ENCODE peak calls at places on chromosomes 2 and 18, in six cellular contexts. P, X, S, E, H and K are unnamed samples.

GRCh38 chr2:38039111-38039510 is 36.8 kb downstream of the CYP1B1 start:
- DNase-seq in P (no peak), X (no peak), H (peak; percentile 74), E (no peak), S (peak; percentile 19), K (no peak)

GRCh38 chr2:74690571-74690970 is 36.5 kb downstream of the SEMA4F start:
- DNase-seq in S (peak; percentile 71), E (peak; percentile 30), H (peak; percentile 81), P (peak; percentile 73), X (peak; percentile 41), K (peak; percentile 18)

GRCh38 chr2:204901591-204901990 is 356.3 kb downstream of the PARD3B start:
- DNase-seq in E (no peak), X (no peak), P (no peak), S (no peak), H (no peak), K (no peak)

GRCh38 chr18:79043288-79043687 is 25.9 kb upstream of the ATP9B start:
- DNase-seq in H (no peak), P (peak; percentile 25), E (no peak), S (no peak), X (no peak), K (no peak)

GRCh38 chr2:234853739-234854138 is 98.1 kb upstream of the SH3BP4 start:
- DNase-seq in S (peak; percentile 19), H (no peak), P (no peak), E (no peak), X (no peak), K (no peak)

GRCh38 chr2:28155627-28156026 is 237.0 kb upstream of the FOSL2 start:
- DNase-seq in X (no peak), P (peak; percentile 50), H (no peak), S (no peak), E (no peak), K (no peak)

GRCh38 chr18:51425475-51425874 is 228.0 kb upstream of the MEX3C start:
- DNase-seq in X (no peak), H (no peak), P (no peak), E (no peak), S (no peak), K (no peak)

GRCh38 chr2:153059338-153060052 is 341.1 kb downstream of the ARL6IP6 start:
- DNase-seq in E (no peak), H (no peak), X (no peak), S (no peak), P (peak; percentile 43), K (no peak)

GRCh38 chr18:12376034-12376717 is 851 bp downstream of the AFG3L2 start:
- DNase-seq in E (peak; percentile 38), X (no peak), P (peak; percentile 39), H (peak; percentile 20), S (no peak), K (no peak)

GRCh38 chr2:25063876-25064660 is 22.2 kb downstream of the EFR3B start:
- DNase-seq in P (no peak), X (no peak), H (no peak), S (no peak), E (no peak), K (no peak)

GRCh38 chr2:207743514-207743913 is 26.2 kb downstream of the FZD5 start:
- DNase-seq in S (no peak), P (no peak), X (no peak), H (no peak), E (no peak), K (no peak)

GRCh38 chr2:168245074-168245825 is 2.1 kb downstream of the STK39 start:
- DNase-seq in S (no peak), E (no peak), X (no peak), H (peak; percentile 15), P (no peak), K (no peak)

GRCh38 chr18:4444306-4444705 is 10.8 kb downstream of the DLGAP1 start:
- DNase-seq in P (peak; percentile 52), X (no peak), H (no peak), E (no peak), S (no peak), K (no peak)

GRCh38 chr2:53231908-53232307 is 535.7 kb upstream of the CHAC2 start:
- DNase-seq in H (no peak), S (no peak), P (no peak), X (no peak), E (no peak), K (no peak)

GRCh38 chr18:21955757-21956652 is 213.4 kb upstream of the GATA6 start:
- DNase-seq in S (peak; percentile 60), H (peak; percentile 82), E (peak; percentile 56), X (peak; percentile 33), P (peak; percentile 87), K (no peak)

GRCh38 chr2:200765139-200765951 is 46.4 kb upstream of the BZW1 start:
- DNase-seq in P (no peak), X (peak; percentile 81), E (no peak), H (peak; percentile 88), S (peak; percentile 98), K (no peak)

DNA sequence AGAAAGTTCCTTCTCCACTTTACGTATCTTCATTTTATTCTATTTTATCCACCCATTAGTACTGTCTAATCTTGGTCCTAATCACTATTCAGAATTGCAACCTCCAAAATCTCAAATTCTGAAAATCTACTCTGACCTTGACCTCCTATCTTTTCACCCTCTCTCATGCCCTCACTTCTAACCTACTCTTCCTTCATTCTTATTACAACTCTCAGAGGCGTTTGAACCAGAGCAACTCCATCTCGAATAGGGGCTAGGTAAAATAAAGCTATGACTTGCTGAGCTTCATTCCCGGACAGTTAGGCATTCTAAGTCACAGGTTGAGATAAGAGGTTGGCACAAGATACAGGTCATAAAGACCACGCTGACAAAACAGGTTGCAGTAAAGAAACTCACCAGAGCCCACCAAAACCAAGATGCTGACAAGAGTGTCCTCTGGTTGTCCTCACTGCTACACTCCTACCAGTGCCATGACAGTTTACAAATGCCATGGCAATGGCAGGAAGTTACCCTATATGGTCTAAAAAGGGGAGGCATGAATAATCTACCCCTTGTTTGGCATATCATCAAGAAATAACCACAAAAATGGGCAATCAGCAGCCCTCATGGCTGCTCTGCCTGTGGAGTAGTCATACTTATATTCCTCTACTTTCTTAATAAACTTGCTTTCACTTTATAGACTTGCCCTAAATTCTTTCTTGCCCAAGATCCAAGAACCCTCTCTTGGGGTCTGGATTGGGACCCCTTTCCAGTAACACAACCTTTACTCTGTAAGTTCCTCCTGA is 11.4 kb downstream of the CCDC88A start:
- DNase-seq in P (no peak), X (no peak), H (peak; percentile 68), S (peak; percentile 49), E (no peak), K (no peak)
- H3K4me3 ChIP-seq in P (no peak overlapping the region), X (no peak overlapping the region), H (no peak overlapping the region), S (peak overlapping the region; percentile 31), E (no peak overlapping the region), K (no peak overlapping the region)

GRCh38 chr2:118325556-118325955 is 237.3 kb downstream of the INSIG2 start:
- DNase-seq in E (no peak), H (no peak), X (no peak), S (no peak), P (no peak), K (no peak)

GRCh38 chr2:118322381-118322780 is 234.1 kb downstream of the INSIG2 start:
- DNase-seq in E (no peak), X (no peak), P (no peak), S (no peak), H (peak; percentile 3), K (no peak)

GRCh38 chr2:118320640-118321039 is 232.4 kb downstream of the INSIG2 start:
- DNase-seq in P (peak; percentile 28), H (no peak), X (no peak), S (no peak), E (no peak), K (no peak)

GRCh38 chr2:118319271-118319684 is 231.0 kb downstream of the INSIG2 start:
- DNase-seq in H (no peak), P (no peak), E (no peak), S (no peak), X (no peak), K (no peak)

GRCh38 chr2:118321436-118322100 is 233.3 kb downstream of the INSIG2 start:
- DNase-seq in P (no peak), E (no peak), S (no peak), H (no peak), X (no peak), K (peak; percentile 70)
- TF ChIP-seq CTCF in P (no peak), E (no peak), S (no peak), H (no peak), X (no peak), K (peak; percentile 70)

GRCh38 chr2:95347681-95348608 is 50.8 kb downstream of the KCNIP3 start:
- DNase-seq in X (no peak), S (no peak), E (no peak), P (no peak), H (no peak), K (no peak)

GRCh38 chr2:95348609-95349567 is 51.7 kb downstream of the KCNIP3 start:
- DNase-seq in H (peak; percentile 50), S (peak; percentile 43), X (no peak), P (peak; percentile 29), E (no peak), K (no peak)

GRCh38 chr2:95346236-95346737 is 49.1 kb downstream of the KCNIP3 start:
- DNase-seq in H (peak; percentile 80), X (no peak), E (no peak), P (peak; percentile 64), S (peak; percentile 29), K (no peak)

GRCh38 chr2:95345415-95346235 is 48.5 kb downstream of the KCNIP3 start:
- DNase-seq in E (peak; percentile 69), S (peak; percentile 73), P (peak; percentile 90), H (peak; percentile 92), X (peak; percentile 20), K (peak; percentile 15)

GRCh38 chr2:95346738-95347671 is 49.9 kb downstream of the KCNIP3 start:
- DNase-seq in E (no peak), S (no peak), P (peak; percentile 34), H (peak; percentile 34), X (no peak), K (no peak)
- H3K4me3 ChIP-seq in E (peak overlapping the region; percentile 27), S (peak overlapping the region; percentile 52), P (no peak overlapping the region), H (peak overlapping the region; percentile 2), X (peak overlapping the region; percentile 41), K (no peak overlapping the region)

DNA sequence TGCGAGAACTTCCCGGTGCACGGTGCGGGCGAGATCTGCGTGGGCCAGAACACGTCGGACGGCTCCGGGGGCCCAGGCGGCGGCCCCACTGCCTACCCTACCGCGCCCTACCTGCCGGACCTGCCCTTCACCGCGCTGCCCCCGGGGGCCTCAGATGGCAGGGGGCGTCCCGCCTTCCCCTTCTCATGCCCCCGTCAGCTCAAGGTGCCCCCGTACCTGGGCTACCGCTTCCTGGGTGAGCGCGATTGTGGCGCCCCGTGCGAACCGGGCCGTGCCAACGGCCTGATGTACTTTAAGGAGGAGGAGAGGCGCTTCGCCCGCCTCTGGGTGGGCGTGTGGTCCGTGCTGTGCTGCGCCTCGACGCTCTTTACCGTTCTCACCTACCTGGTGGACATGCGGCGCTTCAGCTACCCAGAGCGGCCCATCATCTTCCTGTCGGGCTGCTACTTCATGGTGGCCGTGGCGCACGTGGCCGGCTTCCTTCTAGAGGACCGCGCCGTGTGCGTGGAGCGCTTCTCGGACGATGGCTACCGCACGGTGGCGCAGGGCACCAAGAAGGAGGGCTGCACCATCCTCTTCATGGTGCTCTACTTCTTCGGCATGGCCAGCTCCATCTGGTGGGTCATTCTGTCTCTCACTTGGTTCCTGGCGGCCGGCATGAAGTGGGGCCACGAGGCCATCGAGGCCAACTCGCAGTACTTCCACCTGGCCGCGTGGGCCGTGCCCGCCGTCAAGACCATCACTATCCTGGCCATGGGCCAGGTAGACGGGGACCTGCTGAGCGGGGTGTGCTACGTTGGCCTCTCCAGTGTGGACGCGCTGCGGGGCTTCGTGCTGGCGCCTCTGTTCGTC is 1.7 kb downstream of the FZD7 start:
- DNase-seq in E (peak; percentile 25), H (peak; percentile 71), X (no peak), P (peak; percentile 83), S (peak; percentile 87), K (no peak)
- TF ChIP-seq CTCF in E (no peak), H (peak; percentile 63), X (peak; percentile 74), P (peak; percentile 64), S (peak; percentile 82), K (no peak)